ENCODE peak calls at places on chromosomes 5 and 9, in six cellular contexts. L is dorsolateral prefrontal cortex; C is CD8-positive, alpha-beta memory T cell; X is A549; V is right atrium auricular region; N is psoas muscle. Y is an unnamed sample.

GRCh38 chr5:55594636-55595035 is 59.9 kb upstream of the PLPP1 start:
- DNase-seq in N (no peak), V (no peak), L (no peak), X (no peak), C (no peak), Y (no peak)

GRCh38 chr5:80406980-80407734 is 707 bp upstream of the ZFYVE16 start:
- DNase-seq in N (peak), X (peak), L (peak), C (no peak), V (no peak), Y (no peak)

GRCh38 chr9:27094640-27095039 is 14.4 kb upstream of the TEK start:
- DNase-seq in L (no peak), V (no peak), N (no peak), X (no peak), C (no peak), Y (no peak)

GRCh38 chr9:17402309-17402708 is 176.6 kb upstream of the SH3GL2 start:
- DNase-seq in N (no peak), X (peak), C (no peak), L (no peak), V (no peak), Y (no peak)

GRCh38 chr9:72911247-72911775 is 41.5 kb downstream of the ALDH1A1 start:
- DNase-seq in C (no peak), L (no peak), V (no peak), X (no peak), N (no peak), Y (no peak)

GRCh38 chr5:66828551-66829421 is 232.6 kb downstream of the MAST4 start:
- DNase-seq in X (no peak), L (peak), N (peak), V (peak), C (peak), Y (peak)

GRCh38 chr5:151068571-151069197 is 12.2 kb downstream of the TNIP1 start:
- DNase-seq in N (peak), X (no peak), V (no peak), C (no peak), L (no peak), Y (no peak)

GRCh38 chr9:93595861-93596365 is 19.5 kb downstream of the PHF2 start:
- DNase-seq in X (no peak), N (no peak), L (no peak), C (no peak), V (peak), Y (no peak)

GRCh38 chr9:96069821-96070220 is 194.3 kb downstream of the ERCC6L2 start:
- DNase-seq in X (no peak), C (no peak), V (no peak), N (no peak), L (no peak), Y (no peak)

GRCh38 chr9:120874861-120875565 is 2.0 kb downstream of the PHF19 start:
- DNase-seq in L (no peak), C (no peak), V (no peak), N (no peak), X (no peak), Y (no peak)

GRCh38 chr9:114777841-114778240 is 28.0 kb downstream of the TNFSF15 start:
- DNase-seq in V (no peak), N (no peak), L (no peak), X (peak), C (no peak), Y (no peak)

GRCh38 chr5:98902733-98903132 is 26.1 kb downstream of the CHD1 start:
- DNase-seq in V (no peak), N (no peak), X (no peak), C (no peak), L (no peak), Y (no peak)

GRCh38 chr9:37692622-37693221 is 42.0 kb downstream of the FRMPD1 start:
- DNase-seq in N (no peak), X (no peak), L (no peak), V (no peak), C (no peak), Y (no peak)

GRCh38 chr9:34701023-34701768 is 8.7 kb downstream of the CCL21 start:
- DNase-seq in C (peak), L (peak), N (peak), X (peak), V (peak), Y (peak)

GRCh38 chr9:14533867-14534650 is 159.2 kb downstream of the ZDHHC21 start:
- DNase-seq in X (no peak), V (no peak), C (no peak), N (peak), L (no peak), Y (no peak)

GRCh38 chr5:110333384-110333783 is 393.1 kb downstream of the TMEM232 start:
- DNase-seq in N (no peak), C (no peak), L (no peak), V (no peak), X (peak), Y (no peak)

GRCh38 chr5:144042157-144042556 is 128.3 kb downstream of the YIPF5 start:
- DNase-seq in N (no peak), V (no peak), L (no peak), X (no peak), C (no peak), Y (no peak)

GRCh38 chr5:136040746-136041415 is 12.1 kb downstream of the TGFBI start:
- DNase-seq in L (no peak), V (no peak), X (no peak), N (no peak), C (no peak), Y (no peak)

GRCh38 chr5:90876366-90876765 is 317.8 kb downstream of the ADGRV1 start:
- DNase-seq in L (no peak), C (no peak), N (no peak), V (no peak), X (no peak), Y (no peak)

GRCh38 chr9:132166599-132166998 is 4.7 kb downstream of the NTNG2 start:
- DNase-seq in C (no peak), N (no peak), L (no peak), X (peak), V (no peak), Y (no peak)

GRCh38 chr5:169763437-169764301 is 126.6 kb downstream of the DOCK2 start:
- DNase-seq in N (no peak), L (no peak), C (no peak), X (no peak), V (no peak), Y (no peak)

GRCh38 chr9:21317956-21318923 is 13.1 kb upstream of the IFNA5 start:
- DNase-seq in N (no peak), C (no peak), L (no peak), V (no peak), X (peak), Y (peak)

GRCh38 chr5:58090704-58091103 is 369.2 kb downstream of the PLK2 start:
- DNase-seq in X (no peak), C (no peak), N (no peak), V (no peak), L (no peak), Y (no peak)

GRCh38 chr9:80091526-80091925 is 519.8 kb downstream of the TLE4 start:
- DNase-seq in N (no peak), X (no peak), C (no peak), V (no peak), L (no peak), Y (no peak)

GRCh38 chr5:157290156-157290980 is 24.4 kb downstream of the CYFIP2 start:
- DNase-seq in N (no peak), C (no peak), X (peak), L (no peak), V (peak), Y (no peak)

GRCh38 chr5:73867344-73868335 is 241.6 kb downstream of the ARHGEF28 start:
- DNase-seq in V (no peak), X (peak), L (no peak), N (no peak), C (no peak), Y (no peak)

GRCh38 chr5:180350296-180350695 is 2.8 kb downstream of the GFPT2 start:
- DNase-seq in C (no peak), N (no peak), L (no peak), V (no peak), X (no peak), Y (no peak)

GRCh38 chr9:69027355-69028097 is 8.0 kb upstream of the FXN start:
- DNase-seq in N (no peak), V (no peak), X (peak), C (peak), L (no peak), Y (no peak)

GRCh38 chr9:13806731-13807130 is 507.2 kb downstream of the NFIB start:
- DNase-seq in V (no peak), L (no peak), N (no peak), X (no peak), C (no peak), Y (no peak)

GRCh38 chr5:142816577-142816976 is 46.4 kb downstream of the ARHGAP26 start:
- DNase-seq in X (no peak), N (peak), L (peak), V (no peak), C (no peak), Y (no peak)

GRCh38 chr9:127090341-127090985 is 32.0 kb downstream of the ANGPTL2 start:
- DNase-seq in L (no peak), X (no peak), C (no peak), V (no peak), N (no peak), Y (no peak)

GRCh38 chr5:150333400-150333799 is 24.1 kb upstream of the TCOF1 start:
- DNase-seq in X (no peak), C (no peak), L (no peak), N (no peak), V (no peak), Y (peak)

GRCh38 chr9:96483733-96484240 is 33.8 kb downstream of the HABP4 start:
- DNase-seq in C (no peak), L (no peak), X (no peak), N (no peak), V (no peak), Y (no peak)

GRCh38 chr5:42691413-42691861 is 65.2 kb upstream of the CCDC152 start:
- DNase-seq in N (no peak), L (peak), V (no peak), C (no peak), X (no peak), Y (no peak)

GRCh38 chr9:75712690-75713089 is 177.8 kb upstream of the PCSK5 start:
- DNase-seq in V (no peak), C (no peak), N (no peak), L (no peak), X (no peak), Y (no peak)

GRCh38 chr5:125281662-125282061 is 535.2 kb upstream of the ZNF608 start:
- DNase-seq in V (no peak), C (no peak), N (no peak), X (no peak), L (no peak), Y (no peak)

GRCh38 chr5:116562669-116563068 is 12.0 kb downstream of the SEMA6A start:
- DNase-seq in V (no peak), X (no peak), N (no peak), L (no peak), C (no peak), Y (no peak)
- H3K27ac ChIP-seq in V (no peak), X (no peak), N (no peak), L (no peak), C (no peak), Y (peak)

GRCh38 chr5:172603425-172603824 is 37.6 kb upstream of the NEURL1B start:
- DNase-seq in L (peak), V (no peak), N (no peak), C (no peak), X (no peak), Y (no peak)
- H3K27ac ChIP-seq in L (peak), V (peak), N (peak), C (no peak), X (no peak), Y (peak)

GRCh38 chr5:33785571-33785970 is 106.2 kb downstream of the ADAMTS12 start:
- DNase-seq in V (no peak), N (no peak), C (no peak), L (no peak), X (no peak), Y (no peak)

GRCh38 chr5:33788922-33789321 is 102.9 kb downstream of the ADAMTS12 start:
- DNase-seq in X (peak), V (no peak), L (no peak), C (no peak), N (no peak), Y (no peak)

GRCh38 chr5:33793836-33794549 is 97.8 kb downstream of the ADAMTS12 start:
- DNase-seq in L (no peak), V (no peak), N (no peak), C (no peak), X (no peak), Y (no peak)

GRCh38 chr5:33792559-33792958 is 99.2 kb downstream of the ADAMTS12 start:
- DNase-seq in N (no peak), X (no peak), L (no peak), C (no peak), V (no peak), Y (no peak)

DNA sequence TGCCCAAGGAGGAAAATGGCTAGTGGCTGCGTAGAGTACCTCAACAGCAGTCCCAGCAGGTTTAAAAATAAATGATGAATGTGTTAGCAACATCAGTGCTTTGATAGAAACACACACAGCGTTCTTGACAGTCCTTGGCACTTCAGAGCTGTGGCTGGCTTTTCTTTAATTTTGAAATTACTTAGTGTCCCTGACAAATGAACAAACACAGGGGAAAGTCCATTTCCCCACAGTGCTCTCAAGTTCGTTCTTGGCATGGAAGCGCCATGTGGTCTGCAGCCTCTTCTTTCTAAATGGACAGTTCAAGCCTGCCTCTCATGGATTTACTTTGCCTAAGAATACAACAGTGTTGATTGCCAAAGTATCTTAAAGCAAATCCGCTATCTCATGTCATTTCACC is 102.2 kb downstream of the ADAMTS12 start:
- DNase-seq in N (no peak), V (no peak), X (no peak), C (no peak), L (no peak), Y (no peak)
- H3K27ac ChIP-seq in N (no peak), V (no peak), X (peak), C (no peak), L (no peak), Y (no peak)

DNA sequence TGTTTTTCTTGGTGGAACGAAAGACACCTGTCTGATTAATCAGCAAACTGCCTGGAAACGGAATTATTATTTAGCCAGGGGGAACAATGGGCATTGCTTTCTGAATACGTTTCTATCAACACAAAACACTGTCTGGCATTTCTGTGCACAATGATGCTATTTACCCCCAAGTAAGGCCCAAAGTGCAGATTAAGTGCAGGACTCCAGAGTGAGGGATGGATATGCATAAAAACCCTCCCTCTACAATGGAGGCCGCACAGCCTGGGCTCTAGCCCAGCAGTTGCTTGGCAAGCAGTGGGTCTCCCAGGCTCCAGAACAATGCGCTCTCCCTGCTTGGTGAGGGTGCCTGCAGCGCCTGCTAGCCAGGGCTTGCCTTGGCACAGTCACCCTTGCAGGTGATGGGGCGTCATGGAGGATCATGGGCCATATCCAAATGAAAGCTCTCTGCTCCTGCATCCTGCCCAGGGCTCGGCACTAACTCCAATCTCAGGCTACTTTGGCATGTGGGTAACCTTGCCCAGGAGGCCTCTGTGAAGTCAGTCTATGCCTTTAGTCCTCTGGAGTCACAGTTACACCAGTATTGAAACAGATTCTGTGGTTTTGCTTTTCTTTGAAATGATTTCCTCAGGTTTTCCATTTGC is 11.5 kb upstream of the SPATA24 start:
- DNase-seq in X (no peak), N (peak), C (no peak), L (peak), V (no peak), Y (peak)
- H3K27ac ChIP-seq in X (no peak), N (peak), C (no peak), L (peak), V (peak), Y (peak)

GRCh38 chr9:129094387-129095169 is 13.7 kb downstream of the DOLPP1 start:
- DNase-seq in C (no peak), X (no peak), N (no peak), V (no peak), L (no peak), Y (no peak)
- H3K27ac ChIP-seq in C (no peak), X (no peak), N (peak), V (no peak), L (no peak), Y (no peak)